ENCODE peak calls at places on chromosome 22, in seven cellular contexts. H, T, P, Q, I, X and V are unnamed samples. For H3K36me3, the result is how much of the 10 kb centered on the place peaks cover.

GRCh38 chr22:46036558-46037408 is 59.8 kb upstream of the WNT7B start:
- DNase-seq in H (no peak), T (no peak), P (peak), Q (peak), I (no peak), X (no peak), V (peak)

GRCh38 chr22:28186641-28187040 is 267.6 kb upstream of the PITPNB start:
- DNase-seq in H (no peak), T (no peak), P (no peak), Q (no peak), I (no peak), X (no peak), V (no peak)

GRCh38 chr22:35218079-35218478 is 39.2 kb upstream of the HMGXB4 start:
- DNase-seq in H (no peak), T (no peak), P (no peak), Q (no peak), I (no peak), X (no peak), V (no peak)

GRCh38 chr22:41873391-41873790 is 40.5 kb downstream of the SREBF2 start:
- DNase-seq in H (no peak), T (no peak), P (peak), Q (no peak), I (no peak), X (no peak), V (no peak)

GRCh38 chr22:46075764-46076531 is 74.4 kb upstream of the PPARA start:
- DNase-seq in H (no peak), T (no peak), P (no peak), Q (no peak), I (no peak), X (peak), V (no peak)

GRCh38 chr22:32879550-32879949 is 78.0 kb downstream of the TIMP3 start:
- DNase-seq in H (no peak), T (no peak), P (no peak), Q (no peak), I (no peak), X (no peak), V (no peak)

GRCh38 chr22:38957046-38957770 is at the start of gene APOBEC3A:
- DNase-seq in H (no peak), T (no peak), P (no peak), Q (no peak), I (no peak), X (peak), V (no peak)

GRCh38 chr22:16967453-16968217 is 40.4 kb downstream of the GAB4 start:
- DNase-seq in H (no peak), T (no peak), P (no peak), Q (no peak), I (no peak), X (no peak), V (no peak)

GRCh38 chr22:35397095-35397904 is 2.6 kb upstream of the MCM5 start:
- DNase-seq in H (no peak), T (no peak), P (no peak), Q (peak), I (no peak), X (no peak), V (no peak)

GRCh38 chr22:36998620-36999351 is 20.5 kb downstream of the TST start:
- DNase-seq in H (no peak), T (no peak), P (peak), Q (no peak), I (no peak), X (no peak), V (no peak)

GRCh38 chr22:25650834-25651233 is 86.4 kb downstream of the GRK3 start:
- DNase-seq in H (no peak), T (no peak), P (no peak), Q (no peak), I (no peak), X (no peak), V (no peak)

GRCh38 chr22:39350803-39351688 is 1.3 kb downstream of the SYNGR1 start:
- DNase-seq in H (no peak), T (no peak), P (no peak), Q (no peak), I (no peak), X (no peak), V (no peak)

GRCh38 chr22:36807627-36808026 is 9.2 kb downstream of the PVALB start:
- DNase-seq in H (no peak), T (no peak), P (no peak), Q (no peak), I (no peak), X (no peak), V (no peak)

GRCh38 chr22:50683994-50684371 is 11.4 kb downstream of the SHANK3 start:
- DNase-seq in H (no peak), T (no peak), P (no peak), Q (no peak), I (no peak), X (peak), V (no peak)

GRCh38 chr22:37043828-37044538 is 7.6 kb upstream of the KCTD17 start:
- DNase-seq in H (peak), T (peak), P (peak), Q (peak), I (peak), X (peak), V (peak)

GRCh38 chr22:49971232-49972162 is 10.9 kb downstream of the PIM3 start:
- DNase-seq in H (peak), T (peak), P (peak), Q (peak), I (peak), X (peak), V (peak)

GRCh38 chr22:42805016-42805997 is 51.8 kb downstream of the ARFGAP3 start:
- DNase-seq in H (no peak), T (no peak), P (no peak), Q (no peak), I (no peak), X (peak), V (peak)

GRCh38 chr22:37560682-37561208 is 465 bp downstream of the CDC42EP1 start:
- DNase-seq in H (peak), T (peak), P (no peak), Q (peak), I (peak), X (peak), V (no peak)

GRCh38 chr22:36818010-36818642 is 1.3 kb upstream of the PVALB start:
- DNase-seq in H (no peak), T (no peak), P (no peak), Q (no peak), I (no peak), X (no peak), V (no peak)

GRCh38 chr22:49540571-49541450 is 286.9 kb downstream of the BRD1 start:
- DNase-seq in H (no peak), T (no peak), P (no peak), Q (no peak), I (no peak), X (peak), V (no peak)

GRCh38 chr22:33404723-33405122 is 346.5 kb upstream of the SYN3 start:
- DNase-seq in H (no peak), T (no peak), P (no peak), Q (no peak), I (no peak), X (no peak), V (no peak)

GRCh38 chr22:37259540-37260029 is 15.5 kb upstream of the RAC2 start:
- DNase-seq in H (peak), T (no peak), P (no peak), Q (no peak), I (no peak), X (no peak), V (no peak)

GRCh38 chr22:30605449-30606110 is 1.4 kb upstream of the TCN2 start:
- DNase-seq in H (peak), T (no peak), P (peak), Q (peak), I (peak), X (no peak), V (peak)

GRCh38 chr22:30606455-30607299 is at the start of gene TCN2:
- DNase-seq in H (peak), T (peak), P (peak), Q (peak), I (peak), X (peak), V (peak)

GRCh38 chr22:30609260-30610185 is 2.5 kb downstream of the TCN2 start:
- DNase-seq in H (peak), T (peak), P (peak), Q (peak), I (peak), X (no peak), V (peak)

GRCh38 chr22:30607939-30608338 is 965 bp downstream of the TCN2 start:
- DNase-seq in H (no peak), T (no peak), P (no peak), Q (no peak), I (no peak), X (no peak), V (no peak)

GRCh38 chr22:30607300-30607930 is 441 bp downstream of the TCN2 start:
- DNase-seq in H (no peak), T (no peak), P (no peak), Q (no peak), I (no peak), X (no peak), V (no peak)
- H3K4me3 ChIP-seq in H (peak), T (peak), P (peak), Q (peak), I (peak), X (peak), V (peak)

DNA sequence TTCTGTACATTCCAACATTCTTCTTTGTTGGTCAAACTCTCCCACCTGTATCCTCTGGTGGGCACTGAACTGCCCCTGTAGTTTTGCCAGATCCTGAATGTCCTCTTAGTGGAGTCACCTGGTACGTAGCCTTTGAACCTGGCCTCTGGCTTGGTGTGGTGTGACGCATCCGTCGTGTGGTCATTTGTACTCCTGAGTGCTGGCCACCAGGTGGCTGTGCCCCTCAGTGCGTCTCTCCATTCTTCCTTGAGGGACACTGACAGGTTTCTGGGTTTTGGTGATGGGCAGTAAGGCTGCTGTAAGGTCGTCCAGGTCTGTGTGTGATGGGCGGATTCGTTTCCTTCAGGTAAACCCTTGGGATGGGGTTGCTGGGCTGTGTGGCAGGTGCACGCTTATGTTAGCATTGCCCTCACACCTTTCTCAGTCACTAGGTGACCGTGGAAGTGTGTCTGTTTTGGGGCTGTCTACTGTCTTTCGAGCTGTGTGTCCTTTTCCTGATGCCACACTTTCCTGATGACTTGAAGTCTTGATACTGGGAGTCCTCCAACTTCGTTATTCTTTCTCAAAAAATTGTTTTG is 13.6 kb upstream of the RANBP1 start:
- DNase-seq in H (no peak), T (no peak), P (no peak), Q (no peak), I (no peak), X (peak), V (no peak)
- H3K36me3 ChIP-seq in H (half or more), T (half or more), P (under half), Q (under half), I (half or more), X (under half), V (half or more)

GRCh38 chr22:21937041-21937820 is 15.4 kb downstream of the PPM1F start:
- DNase-seq in H (peak), T (no peak), P (no peak), Q (no peak), I (no peak), X (no peak), V (peak)
- H3K4me3 ChIP-seq in H (peak), T (peak), P (no peak), Q (no peak), I (peak), X (no peak), V (peak)

GRCh38 chr22:29663230-29663826 is 56.5 kb upstream of the CABP7 start:
- DNase-seq in H (no peak), T (no peak), P (no peak), Q (no peak), I (no peak), X (no peak), V (no peak)

GRCh38 chr22:29661355-29661754 is 57.9 kb downstream of the NF2 start:
- DNase-seq in H (peak), T (no peak), P (no peak), Q (no peak), I (no peak), X (no peak), V (no peak)

GRCh38 chr22:29660021-29660420 is 56.6 kb downstream of the NF2 start:
- DNase-seq in H (no peak), T (no peak), P (no peak), Q (no peak), I (no peak), X (no peak), V (no peak)

GRCh38 chr22:29654420-29654819 is 51.0 kb downstream of the NF2 start:
- DNase-seq in H (peak), T (no peak), P (no peak), Q (no peak), I (no peak), X (no peak), V (no peak)

GRCh38 chr22:29658171-29658570 is 54.7 kb downstream of the NF2 start:
- DNase-seq in H (no peak), T (no peak), P (no peak), Q (no peak), I (no peak), X (no peak), V (no peak)
- H3K36me3 ChIP-seq in H (under half), T (under half), P (half or more), Q (under half), I (half or more), X (under half), V (under half)

GRCh38 chr22:44179989-44180705 is 578 bp upstream of the PARVG start:
- DNase-seq in H (no peak), T (no peak), P (peak), Q (no peak), I (no peak), X (no peak), V (no peak)

GRCh38 chr22:44182591-44183588 is 2.2 kb downstream of the PARVG start:
- DNase-seq in H (no peak), T (peak), P (peak), Q (no peak), I (peak), X (peak), V (peak)

GRCh38 chr22:44180706-44181032 is at the start of gene PARVG:
- DNase-seq in H (no peak), T (no peak), P (peak), Q (no peak), I (no peak), X (no peak), V (no peak)

GRCh38 chr22:44181912-44182590 is 1.3 kb downstream of the PARVG start:
- DNase-seq in H (no peak), T (no peak), P (no peak), Q (no peak), I (no peak), X (peak), V (no peak)

GRCh38 chr22:44181033-44181911 is 547 bp downstream of the PARVG start:
- DNase-seq in H (no peak), T (no peak), P (peak), Q (no peak), I (no peak), X (peak), V (no peak)
- H3K4me3 ChIP-seq in H (no peak), T (peak), P (peak), Q (no peak), I (peak), X (peak), V (peak)

GRCh38 chr22:43995057-43995685 is 28.9 kb upstream of the PARVB start:
- DNase-seq in H (no peak), T (no peak), P (no peak), Q (no peak), I (no peak), X (no peak), V (no peak)
- H3K36me3 ChIP-seq in H (half or more), T (half or more), P (under half), Q (under half), I (half or more), X (under half), V (under half)